ENCODE peak calls at places on chromosome 19, in eight cellular contexts. One of them, this sample, is unnamed. For H3K4me1, the result is how much of the 10 kb centered on the place peaks cover.

GRCh38 chr19:24071078-24071477 is 15.9 kb upstream of the ZNF254 start:
- DNase-seq in tibial nerve: no peak
- DNase-seq in ovary: no peak
- DNase-seq in prostate gland: no peak
- DNase-seq in HepG2: no peak
- DNase-seq in uterus: no peak
- DNase-seq in K562: no peak
- DNase-seq in upper lobe of left lung: no peak
- DNase-seq in this sample: no peak

GRCh38 chr19:39150807-39151206 is 25.2 kb downstream of the PAK4 start:
- DNase-seq in uterus: no peak
- DNase-seq in upper lobe of left lung: no peak
- DNase-seq in prostate gland: no peak
- DNase-seq in tibial nerve: no peak
- DNase-seq in K562: no peak
- DNase-seq in HepG2: no peak
- DNase-seq in ovary: no peak
- DNase-seq in this sample: no peak

GRCh38 chr19:46979103-46979769 is 40.4 kb upstream of the NPAS1 start:
- DNase-seq in upper lobe of left lung: no peak
- DNase-seq in HepG2: no peak
- DNase-seq in uterus: no peak
- DNase-seq in prostate gland: peak
- DNase-seq in ovary: no peak
- DNase-seq in K562: no peak
- DNase-seq in tibial nerve: no peak
- DNase-seq in this sample: no peak

GRCh38 chr19:23523863-23524262 is 128.6 kb upstream of the ZNF91 start:
- DNase-seq in ovary: no peak
- DNase-seq in prostate gland: no peak
- DNase-seq in upper lobe of left lung: no peak
- DNase-seq in uterus: no peak
- DNase-seq in tibial nerve: no peak
- DNase-seq in HepG2: no peak
- DNase-seq in K562: no peak
- DNase-seq in this sample: no peak

GRCh38 chr19:10549733-10550132 is 6.0 kb downstream of the ATG4D start:
- DNase-seq in ovary: no peak
- DNase-seq in uterus: no peak
- DNase-seq in HepG2: no peak
- DNase-seq in prostate gland: no peak
- DNase-seq in upper lobe of left lung: no peak
- DNase-seq in tibial nerve: no peak
- DNase-seq in K562: no peak
- DNase-seq in this sample: no peak

GRCh38 chr19:29806098-29806866 is 5.5 kb upstream of the CCNE1 start:
- DNase-seq in prostate gland: no peak
- DNase-seq in ovary: peak
- DNase-seq in tibial nerve: no peak
- DNase-seq in HepG2: peak
- DNase-seq in upper lobe of left lung: no peak
- DNase-seq in uterus: no peak
- DNase-seq in K562: peak
- DNase-seq in this sample: no peak

GRCh38 chr19:6264803-6265202 is 15.0 kb downstream of the MLLT1 start:
- DNase-seq in HepG2: no peak
- DNase-seq in prostate gland: no peak
- DNase-seq in ovary: no peak
- DNase-seq in upper lobe of left lung: no peak
- DNase-seq in uterus: no peak
- DNase-seq in tibial nerve: no peak
- DNase-seq in K562: no peak
- DNase-seq in this sample: no peak

GRCh38 chr19:45059258-45059965 is 16.9 kb downstream of the ZNF296 start:
- DNase-seq in tibial nerve: peak
- DNase-seq in uterus: peak
- DNase-seq in upper lobe of left lung: peak
- DNase-seq in prostate gland: peak
- DNase-seq in ovary: peak
- DNase-seq in HepG2: peak
- DNase-seq in K562: peak
- DNase-seq in this sample: no peak

GRCh38 chr19:5448374-5448773 is 6.8 kb upstream of the ZNRF4 start:
- DNase-seq in prostate gland: no peak
- DNase-seq in upper lobe of left lung: no peak
- DNase-seq in K562: no peak
- DNase-seq in ovary: no peak
- DNase-seq in uterus: no peak
- DNase-seq in tibial nerve: no peak
- DNase-seq in HepG2: no peak
- DNase-seq in this sample: no peak

GRCh38 chr19:37920591-37921450 is 13.8 kb downstream of the SIPA1L3 start:
- DNase-seq in tibial nerve: no peak
- DNase-seq in ovary: no peak
- DNase-seq in uterus: no peak
- DNase-seq in K562: no peak
- DNase-seq in prostate gland: no peak
- DNase-seq in HepG2: peak
- DNase-seq in upper lobe of left lung: no peak
- DNase-seq in this sample: no peak

GRCh38 chr19:11414544-11414943 is 4.6 kb downstream of the RGL3 start:
- DNase-seq in tibial nerve: no peak
- DNase-seq in ovary: no peak
- DNase-seq in prostate gland: no peak
- DNase-seq in uterus: no peak
- DNase-seq in K562: no peak
- DNase-seq in HepG2: no peak
- DNase-seq in upper lobe of left lung: no peak
- DNase-seq in this sample: no peak

GRCh38 chr19:15283141-15283885 is 49.0 kb downstream of the BRD4 start:
- DNase-seq in uterus: no peak
- DNase-seq in prostate gland: no peak
- DNase-seq in ovary: no peak
- DNase-seq in HepG2: no peak
- DNase-seq in K562: no peak
- DNase-seq in upper lobe of left lung: peak
- DNase-seq in tibial nerve: no peak
- DNase-seq in this sample: no peak

GRCh38 chr19:23957660-23958281 is 43.1 kb downstream of the ZNF726 start:
- DNase-seq in tibial nerve: no peak
- DNase-seq in prostate gland: no peak
- DNase-seq in HepG2: no peak
- DNase-seq in upper lobe of left lung: peak
- DNase-seq in K562: no peak
- DNase-seq in ovary: no peak
- DNase-seq in uterus: no peak
- DNase-seq in this sample: no peak

GRCh38 chr19:13022859-13023636 is 27.8 kb downstream of the NFIX start:
- DNase-seq in tibial nerve: peak
- DNase-seq in upper lobe of left lung: peak
- DNase-seq in HepG2: peak
- DNase-seq in ovary: peak
- DNase-seq in prostate gland: peak
- DNase-seq in uterus: peak
- DNase-seq in K562: peak
- DNase-seq in this sample: no peak

GRCh38 chr19:42281175-42282035 is 12.4 kb downstream of the CIC start:
- DNase-seq in tibial nerve: no peak
- DNase-seq in prostate gland: peak
- DNase-seq in upper lobe of left lung: no peak
- DNase-seq in uterus: peak
- DNase-seq in HepG2: peak
- DNase-seq in K562: peak
- DNase-seq in ovary: peak
- DNase-seq in this sample: no peak
- H3K4me1 ChIP-seq in tibial nerve: half or more
- H3K4me1 ChIP-seq in prostate gland: under half
- H3K4me1 ChIP-seq in upper lobe of left lung: half or more
- H3K4me1 ChIP-seq in uterus: half or more
- H3K4me1 ChIP-seq in HepG2: half or more
- H3K4me1 ChIP-seq in K562: under half
- H3K4me1 ChIP-seq in ovary: under half
- H3K4me1 ChIP-seq in this sample: half or more

DNA sequence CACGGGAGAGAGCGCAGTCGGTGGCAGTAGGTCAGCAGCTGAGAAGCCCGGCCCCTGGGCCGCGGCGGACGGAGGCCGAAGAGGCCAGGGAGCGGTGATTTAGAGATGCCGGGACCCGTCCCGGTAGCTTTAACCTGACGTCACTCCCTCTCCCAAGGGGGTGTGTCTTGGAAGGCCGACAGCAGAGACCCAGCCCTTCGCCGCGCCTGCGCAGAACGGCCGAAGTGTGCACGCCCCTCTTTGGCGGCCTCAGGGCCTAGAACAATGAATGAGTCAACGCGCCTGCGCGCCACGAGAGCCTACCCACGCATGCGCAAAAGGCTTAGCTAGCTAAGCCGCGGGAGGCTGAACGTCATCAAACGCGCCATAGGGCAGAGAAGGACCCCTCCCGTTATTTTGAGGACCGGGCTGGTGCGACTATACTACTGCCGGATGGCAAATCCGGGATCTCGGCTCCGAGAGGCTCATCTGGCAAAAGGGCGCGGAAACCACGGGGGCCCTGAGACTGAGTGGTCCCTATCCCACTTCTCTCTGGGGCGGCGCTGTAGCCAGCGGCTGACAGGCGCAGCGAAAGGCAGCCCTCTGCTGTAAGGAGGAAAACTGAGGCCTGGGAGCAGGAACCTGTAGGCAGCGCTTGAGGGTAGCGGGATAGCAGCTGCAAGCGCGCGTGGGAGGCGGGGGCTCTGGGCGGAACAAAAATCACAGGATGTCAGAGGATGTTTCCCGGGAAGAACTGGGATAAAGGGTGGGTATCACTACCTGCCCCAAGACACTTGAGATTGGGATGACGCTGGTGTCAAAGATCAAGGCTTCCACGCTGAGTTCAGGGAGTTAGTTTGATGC is at the start of the genes IRGQ and ZNF576:
- DNase-seq in tibial nerve: peak
- DNase-seq in uterus: peak
- DNase-seq in upper lobe of left lung: peak
- DNase-seq in HepG2: peak
- DNase-seq in prostate gland: peak
- DNase-seq in K562: peak
- DNase-seq in ovary: peak
- DNase-seq in this sample: peak
- TF ChIP-seq POLR2A in tibial nerve: peak
- TF ChIP-seq POLR2A in uterus: peak
- TF ChIP-seq POLR2A in upper lobe of left lung: no peak
- TF ChIP-seq POLR2A in HepG2: peak
- TF ChIP-seq POLR2A in prostate gland: peak
- TF ChIP-seq POLR2A in K562: peak
- TF ChIP-seq POLR2A in ovary: peak
- TF ChIP-seq POLR2A in this sample: peak

GRCh38 chr19:4390017-4390861 is 10.1 kb downstream of the SH3GL1 start:
- DNase-seq in K562: no peak
- DNase-seq in prostate gland: no peak
- DNase-seq in ovary: no peak
- DNase-seq in tibial nerve: no peak
- DNase-seq in uterus: no peak
- DNase-seq in upper lobe of left lung: peak
- DNase-seq in HepG2: no peak
- DNase-seq in this sample: no peak

GRCh38 chr19:4388171-4389063 is 11.9 kb downstream of the SH3GL1 start:
- DNase-seq in ovary: no peak
- DNase-seq in prostate gland: peak
- DNase-seq in HepG2: no peak
- DNase-seq in upper lobe of left lung: peak
- DNase-seq in K562: no peak
- DNase-seq in tibial nerve: no peak
- DNase-seq in uterus: no peak
- DNase-seq in this sample: no peak

GRCh38 chr19:4390862-4391693 is 9.3 kb downstream of the SH3GL1 start:
- DNase-seq in ovary: no peak
- DNase-seq in uterus: no peak
- DNase-seq in K562: no peak
- DNase-seq in HepG2: peak
- DNase-seq in upper lobe of left lung: no peak
- DNase-seq in prostate gland: peak
- DNase-seq in tibial nerve: no peak
- DNase-seq in this sample: no peak

GRCh38 chr19:4389511-4390016 is 10.8 kb downstream of the SH3GL1 start:
- DNase-seq in upper lobe of left lung: no peak
- DNase-seq in K562: no peak
- DNase-seq in HepG2: no peak
- DNase-seq in tibial nerve: no peak
- DNase-seq in ovary: no peak
- DNase-seq in prostate gland: no peak
- DNase-seq in uterus: no peak
- DNase-seq in this sample: no peak

DNA sequence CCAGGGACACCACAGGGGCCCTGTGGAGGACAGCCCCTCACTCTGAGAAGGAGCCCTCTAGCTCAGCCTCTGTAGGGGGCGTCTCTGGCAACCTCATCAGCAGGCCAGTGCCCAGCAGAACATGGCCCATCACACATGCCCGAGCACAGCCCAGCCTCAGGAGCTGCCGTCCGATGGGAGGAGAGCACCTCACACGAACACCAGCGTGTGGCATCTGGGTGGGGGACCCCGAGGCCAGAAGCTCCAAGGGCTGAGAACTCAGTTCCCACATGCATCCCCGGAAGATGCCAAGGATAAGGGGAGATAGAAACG is 11.3 kb downstream of the SH3GL1 start:
- DNase-seq in upper lobe of left lung: no peak
- DNase-seq in uterus: no peak
- DNase-seq in K562: no peak
- DNase-seq in tibial nerve: no peak
- DNase-seq in ovary: no peak
- DNase-seq in HepG2: no peak
- DNase-seq in prostate gland: no peak
- DNase-seq in this sample: no peak
- H3K4me1 ChIP-seq in upper lobe of left lung: half or more
- H3K4me1 ChIP-seq in uterus: under half
- H3K4me1 ChIP-seq in K562: under half
- H3K4me1 ChIP-seq in tibial nerve: half or more
- H3K4me1 ChIP-seq in ovary: under half
- H3K4me1 ChIP-seq in HepG2: half or more
- H3K4me1 ChIP-seq in prostate gland: half or more
- H3K4me1 ChIP-seq in this sample: half or more

GRCh38 chr19:55253842-55254624 is 4.8 kb downstream of the PPP6R1 start:
- DNase-seq in HepG2: no peak
- DNase-seq in upper lobe of left lung: no peak
- DNase-seq in uterus: no peak
- DNase-seq in ovary: no peak
- DNase-seq in K562: no peak
- DNase-seq in prostate gland: no peak
- DNase-seq in tibial nerve: no peak
- DNase-seq in this sample: no peak

GRCh38 chr19:55257461-55258411 is 1.1 kb downstream of the PPP6R1 start:
- DNase-seq in ovary: no peak
- DNase-seq in tibial nerve: no peak
- DNase-seq in uterus: peak
- DNase-seq in upper lobe of left lung: no peak
- DNase-seq in K562: peak
- DNase-seq in prostate gland: no peak
- DNase-seq in HepG2: no peak
- DNase-seq in this sample: no peak

GRCh38 chr19:55254625-55254977 is 4.2 kb downstream of the PPP6R1 start:
- DNase-seq in prostate gland: no peak
- DNase-seq in uterus: no peak
- DNase-seq in ovary: no peak
- DNase-seq in HepG2: no peak
- DNase-seq in upper lobe of left lung: no peak
- DNase-seq in K562: no peak
- DNase-seq in tibial nerve: no peak
- DNase-seq in this sample: no peak

GRCh38 chr19:55256562-55257460 is 2.0 kb downstream of the PPP6R1 start:
- DNase-seq in K562: peak
- DNase-seq in uterus: no peak
- DNase-seq in prostate gland: no peak
- DNase-seq in tibial nerve: no peak
- DNase-seq in HepG2: peak
- DNase-seq in upper lobe of left lung: no peak
- DNase-seq in ovary: no peak
- DNase-seq in this sample: no peak

GRCh38 chr19:55255618-55256423 is 3.0 kb downstream of the PPP6R1 start:
- DNase-seq in upper lobe of left lung: no peak
- DNase-seq in prostate gland: no peak
- DNase-seq in HepG2: peak
- DNase-seq in K562: peak
- DNase-seq in ovary: no peak
- DNase-seq in tibial nerve: no peak
- DNase-seq in uterus: no peak
- DNase-seq in this sample: no peak
- TF ChIP-seq POLR2A in upper lobe of left lung: no peak
- TF ChIP-seq POLR2A in prostate gland: no peak
- TF ChIP-seq POLR2A in HepG2: no peak
- TF ChIP-seq POLR2A in K562: no peak
- TF ChIP-seq POLR2A in ovary: no peak
- TF ChIP-seq POLR2A in tibial nerve: no peak
- TF ChIP-seq POLR2A in uterus: no peak
- TF ChIP-seq POLR2A in this sample: no peak